ENCODE peak calls at places on chromosomes 5 and 9, in five cellular contexts. V, P, U, N and I are unnamed samples.
A peak's percentile ranks its signal among the peaks of the same experiment; 100 is the strongest.

GRCh38 chr9:78314953-78315870 is 18.3 kb downstream of the PSAT1 start:
- DNase-seq in V (no peak), P (no peak), U (no peak), N (no peak), I (no peak)

GRCh38 chr9:89770779-89771178 is 166.0 kb downstream of the GADD45G start:
- DNase-seq in V (no peak), P (no peak), U (no peak), N (no peak), I (no peak)

GRCh38 chr5:14249258-14250093 is 106.3 kb downstream of the TRIO start:
- DNase-seq in V (no peak), P (no peak), U (no peak), N (no peak), I (no peak)

GRCh38 chr5:41445937-41446563 is 64.4 kb downstream of the PLCXD3 start:
- DNase-seq in V (no peak), P (no peak), U (peak; percentile 21), N (no peak), I (no peak)

GRCh38 chr9:136777359-136777758 is 13.0 kb upstream of the LCN15 start:
- DNase-seq in V (no peak), P (no peak), U (no peak), N (no peak), I (no peak)

GRCh38 chr5:149849990-149850910 is 94.3 kb downstream of the PDE6A start:
- DNase-seq in V (no peak), P (peak; percentile 29), U (no peak), N (no peak), I (no peak)

GRCh38 chr5:124847907-124848306 is 101.5 kb upstream of the ZNF608 start:
- DNase-seq in V (no peak), P (no peak), U (no peak), N (no peak), I (no peak)

GRCh38 chr5:149939572-149939971 is 5.0 kb downstream of the PDE6A start:
- DNase-seq in V (no peak), P (no peak), U (no peak), N (no peak), I (no peak)

GRCh38 chr5:135135530-135136201 is 101.6 kb upstream of the PITX1 start:
- DNase-seq in V (no peak), P (no peak), U (peak; percentile 64), N (no peak), I (no peak)

GRCh38 chr9:21710792-21711191 is 91.6 kb upstream of the MTAP start:
- DNase-seq in V (no peak), P (no peak), U (no peak), N (no peak), I (no peak)